ENCODE peak calls at places on chromosome 20, in four cellular contexts. R is K562, M is GM12878, A is HepG2. K is an unnamed sample.

GRCh38 chr20:21505810-21506530 is 7.9 kb downstream of the NKX2-2 start:
- DNase-seq in R (peak), M (no peak), A (no peak), K (peak)

GRCh38 chr20:53512076-53512475 is 81.6 kb downstream of the ZNF217 start:
- DNase-seq in R (no peak), M (no peak), A (no peak), K (no peak)

GRCh38 chr20:43066061-43066575 is 123.6 kb downstream of the PTPRT start:
- DNase-seq in R (no peak), M (no peak), A (no peak), K (no peak)

GRCh38 chr20:55252525-55252924 is 752.8 kb downstream of the CBLN4 start:
- DNase-seq in R (no peak), M (no peak), A (no peak), K (no peak)

GRCh38 chr20:54140067-54140466 is 33.7 kb downstream of the CYP24A1 start:
- DNase-seq in R (no peak), M (no peak), A (no peak), K (no peak)

GRCh38 chr20:9015984-9016324 is 52.9 kb upstream of the PLCB4 start:
- DNase-seq in R (no peak), M (no peak), A (no peak), K (peak)

GRCh38 chr20:61436268-61436667 is 184.2 kb downstream of the CDH4 start:
- DNase-seq in R (no peak), M (no peak), A (no peak), K (no peak)

GRCh38 chr20:62025832-62026563 is 39.7 kb downstream of the TAF4 start:
- DNase-seq in R (peak), M (no peak), A (peak), K (no peak)

GRCh38 chr20:2754426-2754825 is 46.0 kb downstream of the CPXM1 start:
- DNase-seq in R (no peak), M (no peak), A (no peak), K (no peak)

GRCh38 chr20:37166867-37167266 is 12.3 kb upstream of the RPN2 start:
- DNase-seq in R (no peak), M (no peak), A (no peak), K (no peak)

GRCh38 chr20:43138061-43138860 is 51.4 kb downstream of the PTPRT start:
- DNase-seq in R (no peak), M (no peak), A (peak), K (no peak)

GRCh38 chr20:5973172-5973571 is 22.7 kb downstream of the MCM8 start:
- DNase-seq in R (no peak), M (no peak), A (no peak), K (no peak)

GRCh38 chr20:15297059-15297875 is 959.9 kb upstream of the FLRT3 start:
- DNase-seq in R (no peak), M (no peak), A (no peak), K (no peak)

GRCh38 chr20:13765299-13765698 is 19.4 kb downstream of the ESF1 start:
- DNase-seq in R (no peak), M (no peak), A (no peak), K (no peak)

GRCh38 chr20:56979125-56979524 is 287.3 kb downstream of the BMP7 start:
- DNase-seq in R (no peak), M (no peak), A (no peak), K (no peak)

GRCh38 chr20:52649727-52650126 is 322.4 kb upstream of the TSHZ2 start:
- DNase-seq in R (no peak), M (no peak), A (no peak), K (no peak)

GRCh38 chr20:44083220-44083933 is 103.6 kb downstream of the JPH2 start:
- DNase-seq in R (no peak), M (no peak), A (no peak), K (no peak)

GRCh38 chr20:21272279-21272678 is 30.9 kb upstream of the XRN2 start:
- DNase-seq in R (no peak), M (no peak), A (no peak), K (no peak)

GRCh38 chr20:2741463-2741862 is 48.9 kb downstream of the EBF4 start:
- DNase-seq in R (no peak), M (no peak), A (no peak), K (no peak)

GRCh38 chr20:46568570-46569129 is 18.2 kb upstream of the OCSTAMP start:
- DNase-seq in R (no peak), M (no peak), A (peak), K (no peak)

GRCh38 chr20:32806356-32806755 is 13.4 kb upstream of the MAPRE1 start:
- DNase-seq in R (no peak), M (no peak), A (no peak), K (no peak)

GRCh38 chr20:25223179-25223661 is 24.7 kb upstream of the PYGB start:
- DNase-seq in R (peak), M (no peak), A (peak), K (no peak)
- TF ChIP-seq ESRRA in R (no peak), M (no peak), A (no peak), K (no peak)

DNA sequence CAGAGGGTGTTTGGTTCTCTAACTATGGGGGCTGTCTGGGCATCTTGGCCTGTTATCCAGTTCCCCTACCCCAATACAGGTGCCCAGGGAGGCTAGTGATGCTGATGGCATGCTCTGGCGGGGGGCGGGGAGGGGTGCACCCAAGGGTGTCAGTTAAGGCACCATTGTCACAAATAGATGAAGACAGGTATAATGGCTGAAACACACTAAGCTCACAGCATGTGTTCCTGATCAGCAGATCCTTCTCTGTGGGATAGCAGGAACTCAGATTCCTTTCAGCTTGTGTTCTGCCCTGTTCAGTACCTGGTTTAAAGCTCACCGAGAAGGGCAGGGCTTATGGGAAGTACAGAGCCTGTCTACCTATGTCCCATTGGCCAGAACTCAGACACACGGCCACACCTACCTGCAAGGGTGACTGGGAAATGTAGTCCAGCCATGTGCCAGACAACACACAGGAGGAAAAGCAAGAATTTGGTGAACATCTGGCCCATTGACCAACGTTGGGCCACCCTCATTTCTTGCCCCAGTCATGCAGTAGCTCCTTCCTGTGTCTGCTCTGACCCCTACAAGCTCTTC is 3.4 kb upstream of the RSPO4 start:
- DNase-seq in R (peak), M (peak), A (peak), K (peak)
- TF ChIP-seq ATF2 in R (no peak), M (no peak), A (no peak), K (no peak)

DNA sequence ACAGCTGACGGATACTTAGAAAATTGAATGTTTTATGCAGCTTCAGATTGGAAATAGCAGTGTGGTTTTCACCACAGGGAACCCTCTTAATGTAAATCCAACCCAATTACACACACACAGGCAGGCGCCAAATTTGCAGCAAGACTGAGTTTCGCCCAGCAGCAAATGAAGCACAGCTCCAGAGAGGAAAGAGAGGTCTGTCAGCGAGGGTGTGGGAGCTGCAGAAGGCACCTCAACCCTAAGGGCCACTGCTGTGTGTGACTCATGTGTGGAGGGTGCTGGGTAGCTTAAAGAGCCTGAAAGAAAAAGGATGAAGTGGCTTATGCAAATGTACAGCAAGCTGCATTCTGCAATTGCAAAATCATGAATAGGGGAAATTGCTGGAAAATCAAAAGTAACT is 365.6 kb downstream of the MAFB start:
- DNase-seq in R (no peak), M (no peak), A (no peak), K (no peak)
- TF ChIP-seq ESRRA in R (no peak), M (no peak), A (no peak), K (no peak)

DNA sequence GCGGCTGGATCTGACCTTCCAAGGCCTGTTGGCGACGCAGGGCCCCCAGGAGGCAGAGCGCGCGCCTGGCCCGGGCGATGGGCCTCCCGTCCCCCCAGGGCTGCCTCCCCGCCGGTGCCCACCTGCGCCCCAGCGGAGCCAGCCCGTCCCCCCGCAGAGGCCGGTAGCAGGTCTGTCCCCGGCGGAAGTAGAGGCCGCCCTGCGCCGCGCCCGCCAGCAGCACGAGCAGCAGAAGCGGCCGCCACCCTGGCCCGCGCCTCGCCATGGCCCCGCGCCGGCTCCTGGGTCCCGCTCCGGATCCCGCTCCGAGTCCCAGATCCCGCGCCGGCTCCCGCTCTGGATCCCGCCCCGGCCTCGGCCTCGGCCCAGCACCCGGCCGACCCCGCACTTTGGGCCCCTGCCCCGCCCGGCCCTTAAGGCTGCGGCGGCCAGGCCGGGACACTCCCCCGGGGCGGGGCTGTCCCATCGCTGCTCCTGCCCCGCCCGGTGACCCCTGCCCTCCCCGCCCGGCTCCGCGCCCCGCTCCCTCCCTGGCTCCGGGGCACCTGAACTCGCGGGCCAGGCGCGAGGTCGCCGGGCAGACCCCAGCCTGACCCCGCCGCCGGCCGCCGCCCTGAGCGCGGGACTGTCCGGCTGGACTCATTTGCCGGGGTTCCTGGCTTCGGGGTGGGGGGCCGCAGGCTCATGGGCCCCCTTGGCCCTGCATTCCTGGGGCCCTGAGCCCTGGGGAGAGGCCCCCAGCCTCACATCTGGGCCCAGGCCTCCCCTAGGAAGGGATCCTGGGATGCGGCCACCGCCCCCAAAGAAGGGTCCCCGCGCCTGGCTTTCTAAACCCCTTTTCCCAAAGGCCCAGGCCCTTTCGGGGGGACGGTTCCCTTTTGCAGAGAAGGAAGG is at the start of gene CTSZ:
- DNase-seq in R (peak), M (no peak), A (no peak), K (peak)
- TF ChIP-seq ATF2 in R (no peak), M (no peak), A (no peak), K (no peak)

GRCh38 chr20:17912916-17913315 is 55.7 kb downstream of the SNX5 start:
- DNase-seq in R (no peak), M (no peak), A (no peak), K (no peak)
- TF ChIP-seq ESRRA in R (no peak), M (no peak), A (no peak), K (no peak)

GRCh38 chr20:34024733-34025351 is 31.1 kb downstream of the RALY start:
- DNase-seq in R (no peak), M (no peak), A (peak), K (no peak)

GRCh38 chr20:34022843-34023234 is 29.1 kb downstream of the RALY start:
- DNase-seq in R (no peak), M (no peak), A (no peak), K (no peak)

GRCh38 chr20:34023937-34024732 is 30.4 kb downstream of the RALY start:
- DNase-seq in R (no peak), M (no peak), A (no peak), K (no peak)

GRCh38 chr20:34018166-34018565 is 24.5 kb downstream of the RALY start:
- DNase-seq in R (no peak), M (no peak), A (no peak), K (no peak)

DNA sequence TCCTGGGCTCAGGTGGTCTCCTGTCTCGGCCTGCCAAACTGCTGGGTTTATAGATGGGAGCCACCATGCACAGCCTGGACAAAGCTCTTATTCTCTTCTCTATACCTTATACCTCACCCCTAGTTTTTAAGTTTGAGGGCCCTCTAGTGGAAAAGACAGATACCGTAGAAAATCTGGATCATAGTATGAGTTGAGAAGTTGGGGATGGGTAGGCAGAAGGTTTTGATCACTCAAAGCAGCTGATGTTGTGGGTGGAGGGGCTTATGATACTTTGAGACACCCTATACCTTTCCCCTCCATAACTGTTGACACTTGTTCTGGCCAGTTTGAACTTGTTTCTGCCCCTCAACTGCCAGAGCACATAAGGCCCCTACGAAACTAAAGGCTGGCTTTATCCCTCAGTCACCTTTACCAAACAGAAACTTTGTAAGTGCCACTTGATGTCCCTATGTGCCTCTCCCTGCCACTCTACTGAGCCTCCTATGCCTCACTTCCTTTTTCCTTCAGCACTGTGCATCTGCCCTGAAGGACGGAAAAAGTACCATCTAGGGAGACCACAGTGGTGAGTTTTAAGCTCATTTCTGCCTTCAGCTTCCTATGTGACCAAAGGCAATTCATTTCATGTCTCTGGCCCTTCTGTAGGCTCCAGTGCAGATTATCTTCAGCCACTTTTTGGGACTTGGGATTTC is 28.6 kb downstream of the RALY start:
- DNase-seq in R (no peak), M (peak), A (peak), K (no peak)
- TF ChIP-seq ATF2 in R (no peak), M (no peak), A (no peak), K (no peak)

GRCh38 chr20:7841967-7842301 is 98.3 kb downstream of the HAO1 start:
- DNase-seq in R (no peak), M (no peak), A (no peak), K (no peak)
- TF ChIP-seq ESRRA in R (no peak), M (no peak), A (no peak), K (no peak)

DNA sequence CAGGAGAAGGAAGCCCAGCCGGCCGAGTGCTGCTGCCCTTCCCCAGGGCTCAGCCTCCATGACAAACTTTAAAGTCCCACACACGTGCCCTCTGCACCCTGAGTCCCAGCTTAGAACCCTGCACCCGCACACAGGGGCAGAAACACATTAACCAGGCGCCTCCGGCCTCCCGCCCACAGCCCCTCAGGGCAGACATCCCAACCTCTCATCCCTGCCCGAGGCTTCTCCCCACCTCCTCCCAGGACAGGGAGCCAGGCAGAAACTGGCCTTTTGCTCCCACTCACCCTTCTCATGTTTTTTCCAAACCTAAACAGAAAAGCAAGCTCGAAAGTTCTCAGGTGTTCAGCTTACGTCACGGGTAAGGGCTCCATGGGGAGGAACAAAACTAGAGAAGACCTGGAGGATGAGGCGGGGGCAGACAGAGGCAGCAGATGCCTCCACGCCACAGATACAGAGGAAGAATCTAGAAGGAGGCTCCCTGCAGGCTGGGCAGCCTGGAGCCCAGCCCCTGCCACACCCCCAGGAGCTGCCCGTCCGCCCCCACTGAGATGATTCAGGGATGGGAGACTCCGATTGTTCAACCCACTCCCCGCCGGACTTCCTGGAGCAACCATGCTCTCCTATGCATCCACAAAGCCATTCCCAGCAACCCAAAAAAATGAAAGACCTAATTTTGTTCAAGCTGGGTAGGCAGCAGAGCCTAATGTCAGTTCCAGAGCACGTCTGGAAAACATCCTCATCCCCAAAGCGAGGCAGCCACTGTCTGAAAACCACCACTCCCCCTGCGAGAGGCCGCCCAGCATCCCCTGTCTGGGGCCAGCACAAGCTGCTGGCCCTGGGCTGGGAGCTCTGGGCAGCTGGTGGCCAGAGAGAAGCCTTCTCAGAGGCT is 8.8 kb downstream of the KCNQ2 start:
- DNase-seq in R (no peak), M (no peak), A (no peak), K (no peak)
- TF ChIP-seq ATF2 in R (no peak), M (no peak), A (no peak), K (no peak)

DNA sequence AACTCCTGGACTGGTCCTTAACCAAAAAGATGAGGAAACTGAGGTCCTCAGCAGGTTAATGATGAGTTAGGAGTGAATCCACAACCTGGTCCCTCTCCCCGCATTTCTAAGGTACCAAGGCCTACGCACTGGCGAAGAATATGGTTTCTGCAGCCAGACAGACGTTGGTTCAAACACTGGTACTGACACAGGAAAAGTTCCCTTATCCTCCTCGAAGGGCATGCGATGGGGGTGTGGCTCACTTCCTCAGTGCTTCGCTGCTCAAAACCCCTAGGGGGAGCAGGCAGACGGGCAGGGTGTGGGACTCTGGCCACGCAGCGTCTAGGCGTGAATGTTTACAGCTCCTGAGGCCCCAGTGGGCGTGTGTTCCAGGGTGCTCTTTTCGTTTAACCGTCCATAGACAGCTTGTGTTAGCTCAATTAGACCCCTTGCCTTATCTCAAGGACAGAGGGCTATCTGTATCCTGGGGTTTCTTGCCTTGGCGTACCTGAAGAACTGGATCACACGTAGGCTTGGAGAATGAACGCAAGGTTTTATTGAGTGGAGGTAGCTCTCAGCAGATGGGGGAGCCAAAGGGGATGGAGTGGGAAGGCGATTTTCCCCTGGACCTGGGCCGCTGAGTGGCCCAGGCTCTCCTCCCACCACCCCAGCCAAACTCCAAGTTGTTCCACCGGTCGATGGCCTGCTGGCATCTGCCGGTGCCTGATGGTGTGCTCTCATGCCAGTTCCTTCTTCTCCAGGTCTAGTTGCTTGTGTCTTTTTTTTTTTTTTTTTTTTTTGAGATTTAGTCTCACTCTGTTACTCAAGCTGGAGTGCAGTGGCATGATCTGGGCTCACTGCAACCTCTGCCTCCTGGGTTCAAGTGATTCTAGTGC is 31.8 kb upstream of the PTPN1 start:
- DNase-seq in R (peak), M (no peak), A (peak), K (peak)
- TF ChIP-seq ESRRA in R (peak), M (no peak), A (peak), K (no peak)

K was measured in WTC11.